ENCODE peak calls at places on chromosomes 2 and 18, in four cellular contexts. T is hypothalamus, D is foreskin melanocyte, J is tibial nerve. K is an unnamed sample.

GRCh38 chr2:107418713-107419112 is 408.0 kb upstream of the RGPD4 start:
- DNase-seq in J (no peak), D (peak), T (no peak), K (no peak)

GRCh38 chr2:127508621-127509034 is 17.7 kb downstream of the IWS1 start:
- DNase-seq in J (no peak), D (peak), T (peak), K (no peak)

GRCh38 chr2:86625096-86625495 is 1.4 kb upstream of the RNF103 start:
- DNase-seq in T (peak), D (no peak), J (no peak), K (no peak)

GRCh38 chr2:239327536-239328305 is 73.1 kb downstream of the HDAC4 start:
- DNase-seq in D (no peak), T (no peak), J (no peak), K (no peak)

GRCh38 chr2:221488134-221488807 is 83.8 kb downstream of the EPHA4 start:
- DNase-seq in D (no peak), T (no peak), J (no peak), K (no peak)

GRCh38 chr2:216880509-216881184 is 20.8 kb upstream of the TNP1 start:
- DNase-seq in D (no peak), T (no peak), J (no peak), K (peak)

GRCh38 chr18:41842886-41843285 is 112.1 kb upstream of the PIK3C3 start:
- DNase-seq in T (no peak), D (no peak), J (no peak), K (no peak)

GRCh38 chr2:10159086-10159485 is 36.5 kb downstream of the RRM2 start:
- DNase-seq in T (no peak), D (no peak), J (no peak), K (no peak)

GRCh38 chr2:154386186-154386585 is 312.3 kb upstream of the KCNJ3 start:
- DNase-seq in J (no peak), D (no peak), T (no peak), K (no peak)

GRCh38 chr2:1811258-1811970 is 67.1 kb upstream of the PXDN start:
- DNase-seq in D (no peak), J (no peak), T (no peak), K (no peak)

GRCh38 chr2:64643838-64644219 is 9.9 kb downstream of the SERTAD2 start:
- DNase-seq in D (no peak), J (no peak), T (no peak), K (no peak)

GRCh38 chr2:6031165-6031867 is 339.1 kb downstream of the SOX11 start:
- DNase-seq in T (no peak), J (no peak), D (peak), K (no peak)

GRCh38 chr2:172968061-172968469 is 107.6 kb upstream of the MAP3K20 start:
- DNase-seq in D (no peak), T (no peak), J (peak), K (no peak)